ENCODE peak calls at places on chromosomes 5 and 9, in five cellular contexts. A is endothelial cell, L is left ventricle myocardium inferior, S is upper lobe of right lung, P is foreskin keratinocyte. F is an unnamed sample.

GRCh38 chr9:22008662-22009562 is at the start of gene CDKN2B:
- DNase-seq in P (peak; percentile 79), L (peak; percentile 95), A (peak; percentile 96), S (peak; percentile 98), F (peak; percentile 96)

GRCh38 chr5:118125687-118126086 is 862.7 kb downstream of the DTWD2 start:
- DNase-seq in A (no peak), S (no peak), L (no peak), P (no peak), F (no peak)

GRCh38 chr5:81360640-81361039 is 33.3 kb downstream of the ACOT12 start:
- DNase-seq in L (no peak), A (no peak), P (no peak), S (no peak), F (no peak)

GRCh38 chr5:37717276-37717612 is 122.6 kb downstream of the GDNF start:
- DNase-seq in A (no peak), S (no peak), L (no peak), P (no peak), F (no peak)

GRCh38 chr5:172866802-172867748 is 33.0 kb downstream of the ERGIC1 start:
- DNase-seq in A (no peak), S (no peak), P (no peak), L (peak; percentile 82), F (no peak)

GRCh38 chr5:146825033-146825432 is 53.5 kb downstream of the PPP2R2B start:
- DNase-seq in L (no peak), S (no peak), A (peak; percentile 69), P (no peak), F (peak; percentile 58)

GRCh38 chr5:168989731-168990505 is 311.0 kb downstream of the SLIT3 start:
- DNase-seq in L (no peak), A (no peak), S (no peak), P (no peak), F (no peak)

GRCh38 chr5:179765400-179765799 is 28.4 kb upstream of the LTC4S start:
- DNase-seq in S (no peak), A (no peak), L (peak; percentile 43), P (peak; percentile 45), F (no peak)

GRCh38 chr9:114811969-114812636 is 6.3 kb upstream of the TNFSF15 start:
- DNase-seq in S (no peak), P (peak; percentile 18), L (no peak), A (no peak), F (no peak)

GRCh38 chr5:149322518-149322917 is 22.8 kb upstream of the GRPEL2 start:
- DNase-seq in P (no peak), A (no peak), S (no peak), L (no peak), F (no peak)

GRCh38 chr9:109923371-109923770 is 143.4 kb downstream of the PALM2AKAP2 start:
- DNase-seq in S (no peak), A (peak; percentile 19), P (no peak), L (no peak), F (no peak)

GRCh38 chr5:173963867-173964429 is 25.0 kb upstream of the C5orf47 start:
- DNase-seq in S (no peak), P (no peak), A (no peak), L (no peak), F (peak; percentile 49)

GRCh38 chr9:117184173-117184572 is 230.7 kb downstream of the ASTN2 start:
- DNase-seq in L (no peak), S (no peak), A (no peak), P (no peak), F (no peak)

GRCh38 chr5:11319851-11320580 is 559.0 kb upstream of the DAP start:
- DNase-seq in A (no peak), S (no peak), L (no peak), P (no peak), F (peak; percentile 41)

GRCh38 chr9:112332674-112332976 is 794 bp downstream of the PTBP3 start:
- DNase-seq in S (no peak), L (no peak), P (no peak), A (no peak), F (no peak)

GRCh38 chr5:34530637-34531036 is 125.5 kb upstream of the RAI14 start:
- DNase-seq in P (no peak), S (no peak), L (no peak), A (no peak), F (no peak)

GRCh38 chr5:115657883-115658233 is 32.0 kb upstream of the TMED7 start:
- DNase-seq in S (no peak), L (no peak), A (no peak), P (peak; percentile 71), F (no peak)

GRCh38 chr5:124452389-124452788 is 294.1 kb downstream of the ZNF608 start:
- DNase-seq in P (no peak), S (no peak), A (no peak), L (no peak), F (no peak)

GRCh38 chr5:111043712-111044506 is 27.6 kb upstream of the TSLP start:
- DNase-seq in A (no peak), P (no peak), L (no peak), S (no peak), F (no peak)

GRCh38 chr5:59317772-59318205 is 575.7 kb downstream of the PDE4D start:
- DNase-seq in A (no peak), P (no peak), L (no peak), S (no peak), F (no peak)

GRCh38 chr9:108180511-108180910 is 675.3 kb downstream of the ACTL7B start:
- DNase-seq in L (no peak), P (no peak), A (no peak), S (no peak), F (no peak)

GRCh38 chr5:1765880-1766235 is 33.8 kb downstream of the MRPL36 start:
- DNase-seq in L (no peak), P (no peak), S (no peak), A (no peak), F (no peak)

GRCh38 chr5:155906046-155906445 is 420.9 kb upstream of the SGCD start:
- DNase-seq in A (peak; percentile 8), L (no peak), P (no peak), S (no peak), F (no peak)

GRCh38 chr5:94621763-94622162 is 3.3 kb downstream of the SLF1 start:
- DNase-seq in S (no peak), A (no peak), P (no peak), L (no peak), F (no peak)

GRCh38 chr5:125412561-125413535 is 666.4 kb upstream of the ZNF608 start:
- DNase-seq in L (peak; percentile 61), P (no peak), S (peak; percentile 84), A (peak; percentile 72), F (peak; percentile 87)

GRCh38 chr9:37801287-37801850 is 772 bp downstream of the DCAF10 start:
- DNase-seq in A (peak; percentile 54), S (peak; percentile 76), L (peak; percentile 19), P (peak; percentile 11), F (no peak)

DNA sequence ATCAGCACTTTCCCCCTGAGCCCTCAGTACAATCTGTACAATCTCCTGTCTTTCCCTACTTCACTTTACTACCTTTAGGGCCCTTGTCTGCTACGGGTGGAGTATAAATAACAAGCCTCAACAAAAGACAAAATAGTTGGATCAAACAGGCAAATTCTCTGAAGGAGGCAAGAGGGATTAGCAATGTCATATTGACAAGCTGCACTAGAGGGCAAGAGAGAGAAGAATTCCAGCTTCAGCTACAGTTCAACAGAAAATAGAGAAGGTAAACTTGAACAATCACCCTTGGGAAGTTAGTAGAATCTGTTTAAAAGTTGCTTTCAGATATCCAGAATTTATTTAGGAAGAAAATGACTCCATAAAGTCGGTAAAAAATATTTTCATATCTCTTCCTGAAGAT is 68.4 kb upstream of the IZUMO3 start:
- DNase-seq in S (no peak), L (no peak), P (no peak), A (peak; percentile 3), F (no peak)
- TF ChIP-seq CTCF in S (no peak), L (no peak), P (peak; percentile 56), A (no peak), F (no peak)

GRCh38 chr5:163459888-163460561 is at the start of gene NUDCD2:
- DNase-seq in P (peak; percentile 94), L (peak; percentile 93), A (peak; percentile 94), S (peak; percentile 99), F (peak; percentile 94)
- TF ChIP-seq CTCF in P (peak; percentile 51), L (peak; percentile 40), A (no peak), S (peak; percentile 12), F (no peak)

GRCh38 chr5:4216142-4216541 is 620.5 kb downstream of the IRX1 start:
- DNase-seq in A (no peak), S (no peak), L (no peak), P (no peak), F (no peak)

GRCh38 chr5:4215143-4215542 is 619.5 kb downstream of the IRX1 start:
- DNase-seq in P (no peak), S (no peak), L (no peak), A (no peak), F (no peak)

GRCh38 chr5:4212071-4212739 is 616.6 kb downstream of the IRX1 start:
- DNase-seq in L (no peak), S (no peak), A (no peak), P (no peak), F (no peak)

GRCh38 chr5:4208996-4209395 is 613.4 kb downstream of the IRX1 start:
- DNase-seq in S (no peak), A (no peak), P (no peak), L (no peak), F (no peak)

GRCh38 chr5:4212981-4213819 is 617.6 kb downstream of the IRX1 start:
- DNase-seq in P (no peak), S (no peak), A (no peak), L (no peak), F (no peak)
- TF ChIP-seq CTCF in P (no peak), S (no peak), A (no peak), L (no peak), F (no peak)

GRCh38 chr5:35823347-35823875 is 33.3 kb upstream of the IL7R start:
- DNase-seq in L (no peak), A (no peak), P (no peak), S (no peak), F (no peak)

GRCh38 chr5:35820720-35821119 is 36.0 kb upstream of the IL7R start:
- DNase-seq in L (no peak), A (no peak), P (no peak), S (no peak), F (no peak)

GRCh38 chr5:35819656-35820055 is 37.0 kb upstream of the IL7R start:
- DNase-seq in P (no peak), L (no peak), A (no peak), S (no peak), F (no peak)

GRCh38 chr5:35821513-35821912 is 35.2 kb upstream of the IL7R start:
- DNase-seq in P (no peak), A (no peak), S (no peak), L (no peak), F (no peak)

GRCh38 chr5:35822541-35822940 is 34.1 kb upstream of the IL7R start:
- DNase-seq in L (no peak), A (no peak), S (no peak), P (no peak), F (no peak)
- TF ChIP-seq CTCF in L (no peak), A (no peak), S (no peak), P (no peak), F (no peak)

GRCh38 chr9:113581865-113582697 is 118.6 kb downstream of the RGS3 start:
- DNase-seq in P (no peak), S (peak; percentile 89), L (peak; percentile 75), A (no peak), F (no peak)
- TF ChIP-seq CTCF in P (peak; percentile 21), S (peak; percentile 46), L (peak; percentile 55), A (no peak), F (no peak)